ENCODE peak calls at places on chromosomes 12 and 14, in five cellular contexts. O is lower lobe of right lung, N is H54, E is A549, J is NCI-H1105 treated with DMSO at 0.1 percent for 48 hours. A is an unnamed sample.

GRCh38 chr12:123149088-123149827 is 1.6 kb downstream of the PITPNM2 start:
- DNase-seq in O (no peak), N (no peak), E (peak), J (no peak), A (no peak)

GRCh38 chr12:108570743-108571603 is 8.6 kb downstream of the ISCU start:
- DNase-seq in O (no peak), N (no peak), E (no peak), J (peak), A (no peak)

GRCh38 chr12:12214635-12215131 is 52.2 kb downstream of the LRP6 start:
- DNase-seq in O (no peak), N (no peak), E (no peak), J (no peak), A (no peak)

GRCh38 chr14:70964492-70964891 is 57.2 kb downstream of the PCNX1 start:
- DNase-seq in O (no peak), N (no peak), E (no peak), J (no peak), A (no peak)

GRCh38 chr12:3752741-3753486 is at the start of gene CRACR2A:
- DNase-seq in O (peak), N (no peak), E (peak), J (no peak), A (peak)

GRCh38 chr14:104774453-104775072 is 21.0 kb downstream of the AKT1 start:
- DNase-seq in O (peak), N (no peak), E (no peak), J (no peak), A (no peak)

GRCh38 chr12:118102070-118102469 is 1.7 kb downstream of the VSIG10 start:
- DNase-seq in O (no peak), N (peak), E (peak), J (no peak), A (no peak)

GRCh38 chr12:46364777-46365580 is 7.6 kb downstream of the SLC38A2 start:
- DNase-seq in O (no peak), N (no peak), E (no peak), J (no peak), A (no peak)

GRCh38 chr14:104917992-104918391 is 6.7 kb upstream of the PLD4 start:
- DNase-seq in O (no peak), N (no peak), E (no peak), J (no peak), A (no peak)

GRCh38 chr14:21121106-21121505 is 20.2 kb downstream of the TMEM253 start:
- DNase-seq in O (no peak), N (no peak), E (no peak), J (no peak), A (no peak)

GRCh38 chr14:43503508-43503907 is 1003.6 kb downstream of the FSCB start:
- DNase-seq in O (no peak), N (no peak), E (no peak), J (no peak), A (no peak)

GRCh38 chr12:13383379-13383778 is 186.9 kb downstream of the EMP1 start:
- DNase-seq in O (no peak), N (no peak), E (no peak), J (no peak), A (no peak)

GRCh38 chr14:94062344-94062904 is 18.6 kb downstream of the DDX24 start:
- DNase-seq in O (no peak), N (peak), E (no peak), J (no peak), A (no peak)

GRCh38 chr12:51863921-51864700 is 15.6 kb upstream of the FIGNL2 start:
- DNase-seq in O (no peak), N (no peak), E (no peak), J (no peak), A (no peak)

GRCh38 chr14:77324816-77325745 is 4.2 kb downstream of the GSTZ1 start:
- DNase-seq in O (no peak), N (no peak), E (no peak), J (no peak), A (no peak)

GRCh38 chr14:40221428-40221827 is 789.2 kb upstream of the FBXO33 start:
- DNase-seq in O (no peak), N (no peak), E (no peak), J (peak), A (no peak)

GRCh38 chr12:111046896-111047295 is 126.5 kb upstream of the MYL2 start:
- DNase-seq in O (no peak), N (no peak), E (no peak), J (no peak), A (no peak)

GRCh38 chr12:96219700-96220206 is 25.6 kb downstream of the ELK3 start:
- DNase-seq in O (peak), N (peak), E (peak), J (peak), A (no peak)

GRCh38 chr14:70622111-70622712 is 19.5 kb upstream of the TTC9 start:
- DNase-seq in O (no peak), N (no peak), E (peak), J (peak), A (no peak)

GRCh38 chr12:8628731-8629130 is 16.1 kb upstream of the AICDA start:
- DNase-seq in O (no peak), N (no peak), E (no peak), J (no peak), A (no peak)

GRCh38 chr12:3683670-3684069 is 69.2 kb downstream of the CRACR2A start:
- DNase-seq in O (no peak), N (no peak), E (no peak), J (peak), A (no peak)

GRCh38 chr14:50218501-50218900 is 12.9 kb downstream of the SOS2 start:
- DNase-seq in O (no peak), N (no peak), E (no peak), J (no peak), A (no peak)

GRCh38 chr14:24368562-24369252 is 723 bp downstream of the NFATC4 start:
- DNase-seq in O (peak), N (no peak), E (no peak), J (peak), A (peak)

GRCh38 chr12:55831407-55831880 is 2.1 kb upstream of the DNAJC14 start:
- DNase-seq in O (no peak), N (no peak), E (no peak), J (no peak), A (no peak)

GRCh38 chr12:64175254-64175945 is 46.7 kb downstream of the KICS2 start:
- DNase-seq in O (no peak), N (no peak), E (no peak), J (no peak), A (no peak)

GRCh38 chr12:88305491-88305890 is 163.4 kb downstream of the TMTC3 start:
- DNase-seq in O (no peak), N (no peak), E (no peak), J (no peak), A (no peak)

GRCh38 chr12:29593001-29593400 is 95.5 kb upstream of the OVCH1 start:
- DNase-seq in O (no peak), N (no peak), E (no peak), J (no peak), A (no peak)

A was measured in GM19239.